ENCODE peak calls at places on chromosome 15, in ten cellular contexts. Q is COR-L47; T is activated T-helper 1 cell treated with anti-CD3 and anti-CD28 coated beads, Interleukin-12 subunit alpha, Interleukin-12 subunit beta, Interleukin-2, Interleukin-4 antibody, amounts not matched to agents 30 ng/mL and 10 ng/mL and 1 ng/mL, durations not matched to agents 14 hours and 24 hours and 36 hours; W is GM06990; U is HuH-7; G is NT2/D1; F is activated CD4-positive, alpha-beta T cell treated with anti-CD3 and anti-CD28 coated beads, Interleukin-2, amount 10 ng/mL, durations not matched to agents 7 days and 5 days; B is NCI-H1105; I is heart right ventricle; N is Kasumi-1. H is an unnamed sample.
A peak's percentile ranks its signal among the peaks of the same experiment; 100 is the strongest.

GRCh38 chr15:88804257-88804656 is 1.0 kb downstream of the ACAN start:
- DNase-seq in G (no peak), Q (no peak), W (no peak), B (no peak), I (no peak), U (no peak), N (no peak), T (no peak), F (no peak), H (no peak)

GRCh38 chr15:74540761-74541493 is at the start of gene ARID3B:
- DNase-seq in I (peak; percentile 97), U (peak; percentile 97), Q (peak; percentile 97), F (peak; percentile 98), B (peak; percentile 84), W (peak; percentile 92), T (peak; percentile 91), N (peak; percentile 96), G (peak; percentile 98), H (peak; percentile 96)

GRCh38 chr15:77538793-77539487 is 93.8 kb downstream of the LINGO1 start:
- DNase-seq in I (no peak), Q (peak; percentile 61), F (no peak), G (no peak), N (no peak), U (no peak), W (no peak), B (peak; percentile 81), T (no peak), H (no peak)

GRCh38 chr15:83100072-83100646 is 7.3 kb upstream of the TM6SF1 start:
- DNase-seq in B (no peak), G (no peak), Q (no peak), U (no peak), W (no peak), I (no peak), T (no peak), F (no peak), N (no peak), H (no peak)

GRCh38 chr15:27592036-27592725 is 506.9 kb downstream of the OCA2 start:
- DNase-seq in T (no peak), W (no peak), N (no peak), F (no peak), G (no peak), Q (no peak), I (no peak), B (no peak), U (no peak), H (no peak)

GRCh38 chr15:64930019-64930652 is 18.4 kb downstream of the ANKDD1A start:
- DNase-seq in G (no peak), F (no peak), N (no peak), B (no peak), Q (no peak), I (no peak), W (no peak), T (no peak), U (no peak), H (no peak)

GRCh38 chr15:65195542-65196026 is 10.4 kb upstream of the CLPX start:
- DNase-seq in Q (no peak), G (no peak), I (no peak), T (no peak), U (no peak), B (no peak), N (no peak), F (no peak), W (no peak), H (no peak)

GRCh38 chr15:75921732-75922703 is 18.3 kb downstream of the FBXO22 start:
- DNase-seq in I (no peak), T (no peak), G (no peak), U (peak; percentile 20), N (peak; percentile 77), B (no peak), W (no peak), Q (peak; percentile 18), F (peak; percentile 44), H (no peak)

GRCh38 chr15:85891470-85891869 is 96.7 kb upstream of the KLHL25 start:
- DNase-seq in Q (no peak), F (no peak), W (no peak), N (no peak), T (no peak), I (no peak), U (no peak), B (no peak), G (no peak), H (no peak)

GRCh38 chr15:68410466-68411200 is 21.3 kb downstream of the ITGA11 start:
- DNase-seq in W (no peak), F (no peak), N (no peak), U (no peak), G (no peak), I (no peak), B (no peak), T (no peak), Q (no peak), H (no peak)

GRCh38 chr15:65372787-65373067 is 5.1 kb downstream of the IGDCC3 start:
- DNase-seq in F (no peak), N (no peak), T (no peak), U (no peak), Q (no peak), I (no peak), G (no peak), W (no peak), B (no peak), H (no peak)

GRCh38 chr15:71195242-71195641 is 80.0 kb downstream of the THSD4 start:
- DNase-seq in T (no peak), Q (no peak), G (peak; percentile 28), U (peak; percentile 28), N (no peak), F (no peak), I (no peak), W (no peak), B (no peak), H (no peak)

GRCh38 chr15:101474983-101475382 is 14.5 kb downstream of the PCSK6 start:
- DNase-seq in B (no peak), W (no peak), I (no peak), N (no peak), U (no peak), F (no peak), T (no peak), Q (no peak), G (no peak), H (no peak)

GRCh38 chr15:65008989-65009388 is 19.3 kb upstream of the SPG21 start:
- DNase-seq in N (peak; percentile 88), Q (no peak), U (no peak), I (no peak), G (no peak), F (no peak), B (no peak), T (no peak), W (no peak), H (no peak)

GRCh38 chr15:39784125-39784524 is 1.5 kb upstream of the FSIP1 start:
- DNase-seq in G (no peak), W (no peak), F (no peak), B (no peak), U (no peak), Q (no peak), N (no peak), I (no peak), T (no peak), H (no peak)

GRCh38 chr15:90002428-90002844 is 1.3 kb downstream of the ZNF710 start:
- DNase-seq in U (peak; percentile 54), T (no peak), I (peak; percentile 53), Q (peak; percentile 32), F (peak; percentile 40), N (peak; percentile 40), G (no peak), W (peak; percentile 66), B (no peak), H (peak; percentile 57)

GRCh38 chr15:76663529-76663928 is 241.6 kb downstream of the SCAPER start:
- DNase-seq in G (no peak), W (no peak), B (no peak), Q (no peak), I (no peak), N (no peak), U (no peak), F (no peak), T (no peak), H (peak; percentile 3)

GRCh38 chr15:74317820-74318375 is 49.5 kb downstream of the CYP11A1 start:
- DNase-seq in U (no peak), N (no peak), Q (no peak), B (peak; percentile 74), W (no peak), F (no peak), G (no peak), I (peak; percentile 87), T (no peak), H (no peak)

GRCh38 chr15:60961541-60961940 is 267.6 kb downstream of the RORA start:
- DNase-seq in I (no peak), B (peak; percentile 78), T (no peak), Q (no peak), N (no peak), W (no peak), U (no peak), F (no peak), G (no peak), H (no peak)

GRCh38 chr15:60479711-60480110 is 769 bp upstream of the ICE2 start:
- DNase-seq in I (no peak), U (no peak), B (no peak), Q (no peak), T (no peak), N (no peak), W (no peak), F (no peak), G (no peak), H (no peak)

GRCh38 chr15:62957130-62957529 is 85.4 kb upstream of the TPM1 start:
- DNase-seq in W (no peak), Q (no peak), G (no peak), I (no peak), N (no peak), B (no peak), F (no peak), U (no peak), T (no peak), H (no peak)

GRCh38 chr15:85473455-85473854 is 93.1 kb downstream of the AKAP13 start:
- DNase-seq in G (no peak), T (no peak), I (no peak), Q (no peak), U (no peak), B (no peak), N (no peak), W (no peak), F (no peak), H (no peak)

GRCh38 chr15:78060232-78060631 is 17.3 kb downstream of the TBC1D2B start:
- DNase-seq in F (no peak), I (no peak), U (no peak), G (no peak), N (no peak), Q (no peak), W (no peak), B (no peak), T (no peak), H (no peak)

GRCh38 chr15:83430436-83430835 is 16.7 kb upstream of the SH3GL3 start:
- DNase-seq in I (no peak), F (no peak), W (no peak), G (no peak), T (no peak), U (no peak), B (no peak), Q (no peak), N (no peak), H (no peak)

GRCh38 chr15:77546870-77547269 is 85.8 kb downstream of the LINGO1 start:
- DNase-seq in F (no peak), N (no peak), T (no peak), B (no peak), U (no peak), Q (no peak), W (no peak), I (no peak), G (no peak), H (no peak)

GRCh38 chr15:57060799-57061198 is 142.4 kb downstream of the TCF12 start:
- DNase-seq in F (no peak), B (no peak), G (no peak), U (no peak), T (no peak), I (no peak), Q (no peak), W (no peak), N (no peak), H (no peak)

GRCh38 chr15:25674948-25675347 is 188.2 kb downstream of the ATP10A start:
- DNase-seq in Q (no peak), G (no peak), F (no peak), U (no peak), W (no peak), N (no peak), B (no peak), I (peak; percentile 58), T (no peak), H (no peak)

GRCh38 chr15:95024388-95024787 is 793.0 kb downstream of the MCTP2 start:
- DNase-seq in Q (peak; percentile 15), N (peak; percentile 69), F (no peak), I (no peak), U (peak; percentile 5), W (no peak), B (no peak), T (no peak), G (no peak), H (no peak)

H was measured in germinal center.